ENCODE peak calls at places on chromosomes 16 and 17, in eight cellular contexts. X is NB4, C is spleen, L is H54, U is uterus, H is breast epithelium, D is A549, B is prostate gland. E is an unnamed sample.

GRCh38 chr17:79576333-79576732 is 34.5 kb downstream of the RBFOX3 start:
- DNase-seq in H (no peak), B (no peak), D (no peak), U (no peak), C (no peak), X (no peak), L (no peak), E (no peak)

GRCh38 chr16:4661661-4662060 is 31.7 kb upstream of the NUDT16L1 start:
- DNase-seq in D (no peak), C (no peak), L (no peak), B (no peak), U (no peak), H (no peak), X (no peak), E (no peak)

GRCh38 chr16:27208081-27208692 is 4.9 kb downstream of the KDM8 start:
- DNase-seq in D (no peak), B (no peak), H (no peak), L (no peak), U (no peak), C (no peak), X (no peak), E (no peak)

GRCh38 chr16:17277981-17278381 is 192.8 kb downstream of the XYLT1 start:
- DNase-seq in D (peak; percentile 28), U (peak; percentile 27), H (no peak), C (no peak), B (peak; percentile 53), X (no peak), L (no peak), E (no peak)

GRCh38 chr17:73410586-73411329 is 99.0 kb upstream of the CDC42EP4 start:
- DNase-seq in L (no peak), X (no peak), D (no peak), C (peak; percentile 65), B (no peak), U (no peak), H (no peak), E (no peak)

GRCh38 chr16:1330260-1330914 is 3.1 kb upstream of the BAIAP3 start:
- DNase-seq in U (no peak), H (no peak), X (peak; percentile 36), C (no peak), L (no peak), B (no peak), D (no peak), E (no peak)

GRCh38 chr16:7390974-7391373 is 58.3 kb downstream of the RBFOX1 start:
- DNase-seq in B (no peak), L (no peak), U (no peak), H (no peak), X (no peak), C (no peak), D (no peak), E (no peak)

GRCh38 chr17:80920406-80920805 is 71.2 kb upstream of the CHMP6 start:
- DNase-seq in B (no peak), L (no peak), C (peak; percentile 61), U (peak; percentile 66), X (no peak), H (no peak), D (no peak), E (no peak)

GRCh38 chr16:69443809-69444611 is 19.6 kb downstream of the CYB5B start:
- DNase-seq in H (no peak), C (no peak), D (no peak), X (no peak), B (peak; percentile 28), L (no peak), U (peak; percentile 45), E (peak; percentile 56)

GRCh38 chr17:44543905-44544523 is 13.3 kb upstream of the FZD2 start:
- DNase-seq in H (no peak), X (no peak), L (no peak), C (no peak), D (peak; percentile 49), U (no peak), B (no peak), E (no peak)

GRCh38 chr16:4800290-4801041 is 2.0 kb downstream of the ROGDI start:
- DNase-seq in H (peak; percentile 39), C (peak; percentile 91), X (peak; percentile 99), B (peak; percentile 58), D (no peak), U (no peak), L (no peak), E (no peak)

GRCh38 chr16:79348521-79349306 is 251.8 kb downstream of the MAF start:
- DNase-seq in B (no peak), D (no peak), L (no peak), X (no peak), C (no peak), U (no peak), H (no peak), E (peak; percentile 36)

GRCh38 chr16:17125671-17126070 is 345.1 kb downstream of the XYLT1 start:
- DNase-seq in D (no peak), H (no peak), L (no peak), X (no peak), B (no peak), U (no peak), C (no peak), E (no peak)

GRCh38 chr17:81838753-81839255 is 4.0 kb upstream of the PPP1R27 start:
- DNase-seq in U (no peak), L (no peak), C (peak; percentile 65), X (no peak), D (no peak), H (no peak), B (no peak), E (no peak)

GRCh38 chr17:81252336-81253329 is 13.5 kb downstream of the NDUFAF8 start:
- DNase-seq in D (no peak), L (no peak), H (no peak), X (no peak), C (no peak), B (no peak), U (no peak), E (no peak)

GRCh38 chr17:29577778-29578211 is 9.3 kb downstream of the TP53I13 start:
- DNase-seq in X (no peak), B (no peak), H (no peak), L (no peak), C (no peak), U (peak; percentile 70), D (no peak), E (no peak)

GRCh38 chr16:66444049-66444481 is 17.0 kb downstream of the BEAN1 start:
- DNase-seq in B (no peak), D (no peak), C (no peak), H (no peak), L (no peak), X (no peak), U (no peak), E (peak; percentile 76)

GRCh38 chr16:56475226-56475625 is 23.9 kb downstream of the OGFOD1 start:
- DNase-seq in D (no peak), C (no peak), B (no peak), X (no peak), H (no peak), L (no peak), U (no peak), E (no peak)

GRCh38 chr16:3654249-3654991 is at the start of gene DNASE1:
- DNase-seq in X (peak; percentile 77), U (peak; percentile 40), D (peak; percentile 74), L (peak; percentile 78), H (no peak), B (no peak), C (peak; percentile 85), E (peak; percentile 89)

GRCh38 chr16:3656491-3657468 is 2.3 kb downstream of the DNASE1 start:
- DNase-seq in X (no peak), D (no peak), L (peak; percentile 57), B (no peak), H (no peak), C (peak; percentile 56), U (no peak), E (no peak)

GRCh38 chr16:3655791-3656490 is 1.4 kb downstream of the DNASE1 start:
- DNase-seq in B (no peak), U (no peak), C (peak; percentile 48), H (no peak), X (no peak), D (no peak), L (no peak), E (no peak)

GRCh38 chr16:3652373-3653037 is 2.0 kb upstream of the DNASE1 start:
- DNase-seq in C (peak; percentile 48), H (no peak), L (no peak), B (no peak), X (no peak), D (no peak), U (no peak), E (peak; percentile 75)

GRCh38 chr16:3655030-3655790 is 719 bp downstream of the DNASE1 start:
- DNase-seq in C (peak; percentile 57), H (no peak), L (no peak), U (no peak), B (no peak), D (no peak), X (no peak), E (no peak)
- TF ChIP-seq POLR2A in C (no peak), H (no peak), L (no peak), U (no peak), B (no peak), D (no peak), X (no peak), E (no peak)

GRCh38 chr16:86158688-86159360 is 259.9 kb downstream of the IRF8 start:
- DNase-seq in D (no peak), C (no peak), X (no peak), H (no peak), L (no peak), U (no peak), B (no peak), E (no peak)
- TF ChIP-seq POLR2A in D (no peak), C (no peak), X (no peak), H (no peak), L (no peak), U (no peak), B (no peak), E (no peak)

DNA sequence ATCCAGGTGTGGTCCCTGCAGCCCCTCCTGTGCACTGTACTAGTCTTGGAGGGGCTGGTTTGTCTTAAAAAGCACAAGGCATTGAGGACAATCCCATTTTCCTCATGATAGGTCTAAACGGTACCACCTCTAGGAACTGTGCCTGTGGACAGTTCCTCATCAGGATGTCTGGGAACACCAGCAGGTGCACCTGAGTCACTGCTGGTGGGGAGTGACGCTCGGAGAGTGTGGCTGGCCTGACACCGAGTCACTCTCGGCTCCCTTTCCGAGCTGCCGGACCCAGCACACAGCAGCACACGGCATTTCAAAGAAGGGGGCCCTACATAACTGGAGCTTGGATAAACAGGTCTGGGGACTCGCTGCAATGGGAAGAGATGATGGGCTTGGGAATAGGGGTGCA is 25.6 kb downstream of the LRRC75A start:
- DNase-seq in C (no peak), U (no peak), D (no peak), B (no peak), L (no peak), X (no peak), H (no peak), E (no peak)
- TF ChIP-seq POLR2A in C (no peak), U (no peak), D (no peak), B (no peak), L (no peak), X (no peak), H (no peak), E (no peak)

GRCh38 chr17:16568541-16569357 is at the start of gene ZNF287:
- DNase-seq in H (peak; percentile 84), U (peak; percentile 93), C (peak; percentile 97), B (peak; percentile 94), L (peak; percentile 96), D (peak; percentile 97), X (peak; percentile 66), E (peak; percentile 95)
- TF ChIP-seq POLR2A in H (peak; percentile 6), U (peak; percentile 69), C (peak; percentile 18), B (peak; percentile 23), L (peak; percentile 69), D (peak; percentile 47), X (no peak), E (no peak)